ENCODE peak calls at places on chromosomes 4 and X, in nine cellular contexts. J, F, P, T, B, Q, Z, H and C are unnamed samples.

GRCh38 chr4:173334891-173335754 is 965 bp upstream of the HMGB2 start:
- DNase-seq in J (peak), F (peak), P (no peak), T (peak), B (no peak), Q (peak), Z (peak), H (peak), C (no peak)

GRCh38 chrX:42846741-42847140 is 68.8 kb upstream of the PPP1R2C start:
- DNase-seq in J (no peak), F (no peak), P (no peak), T (no peak), B (no peak), Q (no peak), Z (no peak), H (no peak), C (no peak)

GRCh38 chrX:103480526-103480925 is 38.8 kb downstream of the RAB40A start:
- DNase-seq in J (no peak), F (no peak), P (no peak), T (no peak), B (no peak), Q (no peak), Z (no peak), H (no peak), C (no peak)

GRCh38 chr4:4603592-4603991 is 61.7 kb upstream of the STX18 start:
- DNase-seq in J (no peak), F (no peak), P (no peak), T (no peak), B (no peak), Q (no peak), Z (no peak), H (no peak), C (no peak)

GRCh38 chr4:126023946-126024345 is 709.2 kb downstream of the FAT4 start:
- DNase-seq in J (no peak), F (no peak), P (no peak), T (peak), B (no peak), Q (no peak), Z (no peak), H (no peak), C (no peak)

GRCh38 chrX:132127748-132128147 is at the start of gene FRMD7:
- DNase-seq in J (no peak), F (no peak), P (no peak), T (no peak), B (no peak), Q (no peak), Z (no peak), H (no peak), C (no peak)

GRCh38 chr4:154719087-154719486 is 24.7 kb upstream of the LRAT start:
- DNase-seq in J (no peak), F (no peak), P (no peak), T (no peak), B (no peak), Q (no peak), Z (no peak), H (peak), C (no peak)

GRCh38 chr4:146900295-146900694 is 45.4 kb downstream of the TTC29 start:
- DNase-seq in J (no peak), F (no peak), P (no peak), T (no peak), B (no peak), Q (no peak), Z (no peak), H (no peak), C (no peak)

GRCh38 chr4:86596802-86597201 is 2.7 kb downstream of the PTPN13 start:
- DNase-seq in J (no peak), F (no peak), P (no peak), T (no peak), B (no peak), Q (no peak), Z (no peak), H (no peak), C (no peak)

GRCh38 chr4:1595789-1596325 is 88.3 kb downstream of the FAM53A start:
- DNase-seq in J (no peak), F (no peak), P (no peak), T (no peak), B (no peak), Q (no peak), Z (no peak), H (no peak), C (no peak)